ENCODE peak calls at places on chromosomes 13 and 19, in four cellular contexts. S is IMR-90, T is mesendoderm, M is H1. C is an unnamed sample.
A peak's percentile ranks its signal among the peaks of the same experiment; 100 is the strongest.

GRCh38 chr13:23506071-23506820 is 64.0 kb upstream of the TNFRSF19 start:
- DNase-seq in M (no peak), S (peak; percentile 39), T (no peak), C (no peak)

GRCh38 chr19:27851002-27851481 is 1361.9 kb downstream of the UQCRFS1 start:
- DNase-seq in S (no peak), T (no peak), M (no peak), C (no peak)

GRCh38 chr13:50198508-50198907 is 183.3 kb downstream of the KCNRG start:
- DNase-seq in S (peak; percentile 20), M (no peak), T (no peak), C (no peak)

GRCh38 chr19:7550987-7551761 is 15.7 kb downstream of the PNPLA6 start:
- DNase-seq in M (peak; percentile 93), T (peak; percentile 99), S (peak; percentile 30), C (peak; percentile 98)

GRCh38 chr19:37987356-37988332 is 80.6 kb downstream of the SIPA1L3 start:
- DNase-seq in S (no peak), T (peak; percentile 65), M (peak; percentile 86), C (peak; percentile 66)

GRCh38 chr13:41608779-41609178 is 151.4 kb downstream of the RGCC start:
- DNase-seq in M (no peak), S (peak; percentile 70), T (no peak), C (no peak)

GRCh38 chr19:52217576-52217975 is 27.7 kb downstream of the PPP2R1A start:
- DNase-seq in T (peak; percentile 11), S (no peak), M (no peak), C (no peak)

GRCh38 chr13:103466761-103467160 is 400.5 kb upstream of the SLC10A2 start:
- DNase-seq in S (no peak), T (no peak), M (no peak), C (no peak)

GRCh38 chr13:46666727-46667456 is 113.9 kb downstream of the LRCH1 start:
- DNase-seq in S (no peak), M (peak; percentile 65), T (peak; percentile 91), C (peak; percentile 81)

GRCh38 chr13:43880451-43880850 is 747 bp downstream of the LACC1 start:
- DNase-seq in T (no peak), S (no peak), M (no peak), C (no peak)

GRCh38 chr19:24052811-24053210 is 34.2 kb upstream of the ZNF254 start:
- DNase-seq in T (no peak), S (peak; percentile 59), M (no peak), C (no peak)

GRCh38 chr19:15280048-15280725 is 47.9 kb upstream of the EPHX3 start:
- DNase-seq in S (peak; percentile 71), M (no peak), T (peak; percentile 85), C (no peak)

GRCh38 chr19:46978470-46978869 is 41.2 kb upstream of the NPAS1 start:
- DNase-seq in S (no peak), M (no peak), T (no peak), C (no peak)

GRCh38 chr19:11155373-11156120 is at the start of gene SPC24:
- DNase-seq in T (peak; percentile 99), M (peak; percentile 93), S (peak; percentile 99), C (peak; percentile 98)

GRCh38 chr13:27607125-27607524 is 13.2 kb downstream of the LNX2 start:
- DNase-seq in M (no peak), S (peak; percentile 90), T (peak; percentile 51), C (no peak)

GRCh38 chr19:58182577-58182988 is 278 bp upstream of the ZNF274 start:
- DNase-seq in M (no peak), S (no peak), T (no peak), C (no peak)

GRCh38 chr13:46668302-46668720 is 115.3 kb downstream of the LRCH1 start:
- DNase-seq in S (peak; percentile 95), T (no peak), M (no peak), C (no peak)

DNA sequence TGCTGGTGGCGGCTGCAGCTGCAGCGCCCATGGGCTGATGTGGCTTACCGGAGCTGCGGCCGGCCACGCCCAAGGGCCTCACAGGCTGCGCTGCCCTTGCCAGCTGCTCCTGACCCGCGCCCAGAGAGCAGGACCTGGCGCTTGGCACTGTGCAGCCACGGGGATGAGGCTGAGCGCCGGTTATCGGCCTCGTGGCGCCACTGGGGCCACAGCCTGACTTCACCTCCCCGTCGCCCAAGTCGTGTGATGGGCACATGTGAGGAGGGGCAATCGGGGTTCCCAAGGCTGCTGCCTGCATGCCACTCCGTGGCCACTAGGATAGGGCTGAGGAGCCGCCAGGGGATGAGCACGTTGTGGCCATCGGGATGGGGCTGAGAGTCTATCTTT is 77.2 kb upstream of the PABPC3 start:
- DNase-seq in S (no peak), T (no peak), M (no peak), C (peak; percentile 53)
- H3K23ac ChIP-seq in S (no peak overlapping the region), T (no peak overlapping the region), M (no peak overlapping the region), C (no peak overlapping the region)

GRCh38 chr13:21966014-21966413 is 295.1 kb downstream of the FGF9 start:
- DNase-seq in S (no peak), T (no peak), M (no peak), C (no peak)

GRCh38 chr13:21965095-21965494 is 294.2 kb downstream of the FGF9 start:
- DNase-seq in T (no peak), M (no peak), S (no peak), C (no peak)

GRCh38 chr13:21970172-21970571 is 299.3 kb downstream of the FGF9 start:
- DNase-seq in M (no peak), T (no peak), S (no peak), C (no peak)

GRCh38 chr13:21967871-21968270 is 297.0 kb downstream of the FGF9 start:
- DNase-seq in S (peak; percentile 64), M (no peak), T (no peak), C (no peak)

GRCh38 chr13:21964686-21965085 is 293.8 kb downstream of the FGF9 start:
- DNase-seq in S (peak; percentile 53), M (no peak), T (no peak), C (no peak)
- H4K5ac ChIP-seq in S (no peak overlapping the region), M (no peak overlapping the region), T (no peak overlapping the region), C (no peak overlapping the region)

DNA sequence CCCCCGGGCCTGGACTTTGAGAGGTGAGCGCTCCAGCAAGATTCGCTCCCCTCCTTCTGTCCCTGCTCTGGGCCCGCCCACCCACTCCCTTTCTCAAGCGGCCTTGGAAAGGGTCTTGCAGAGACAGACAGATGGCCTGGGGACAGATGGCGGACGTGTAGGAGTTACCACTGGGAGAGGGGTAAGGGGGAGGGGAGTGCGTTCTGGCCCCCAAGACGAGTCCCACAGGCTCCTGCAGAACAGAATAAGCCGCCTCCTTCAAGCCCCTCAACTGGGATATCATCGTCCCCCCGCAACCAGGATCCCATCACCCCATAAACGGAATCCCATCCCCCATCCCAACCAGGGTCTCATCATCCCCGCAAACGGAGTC is 3.6 kb upstream of the TNFAIP8L1 start:
- DNase-seq in S (no peak), M (no peak), T (no peak), C (no peak)
- H3K4me2 ChIP-seq in S (peak overlapping the region; percentile 90), M (peak overlapping the region; percentile 87), T (peak overlapping the region; percentile 58), C (peak overlapping the region; percentile 34)

GRCh38 chr19:40603071-40603718 is 2.0 kb downstream of the LTBP4 start:
- DNase-seq in S (peak; percentile 59), M (no peak), T (peak; percentile 91), C (no peak)

GRCh38 chr19:40607311-40607871 is 6.2 kb downstream of the LTBP4 start:
- DNase-seq in M (no peak), T (no peak), S (no peak), C (peak; percentile 41)

GRCh38 chr19:40605201-40605971 is 4.2 kb downstream of the LTBP4 start:
- DNase-seq in S (peak; percentile 31), T (peak; percentile 79), M (peak; percentile 81), C (peak; percentile 76)

GRCh38 chr19:40603719-40604646 is 2.8 kb downstream of the LTBP4 start:
- DNase-seq in T (peak; percentile 100), S (peak; percentile 92), M (peak; percentile 97), C (peak; percentile 100)

DNA sequence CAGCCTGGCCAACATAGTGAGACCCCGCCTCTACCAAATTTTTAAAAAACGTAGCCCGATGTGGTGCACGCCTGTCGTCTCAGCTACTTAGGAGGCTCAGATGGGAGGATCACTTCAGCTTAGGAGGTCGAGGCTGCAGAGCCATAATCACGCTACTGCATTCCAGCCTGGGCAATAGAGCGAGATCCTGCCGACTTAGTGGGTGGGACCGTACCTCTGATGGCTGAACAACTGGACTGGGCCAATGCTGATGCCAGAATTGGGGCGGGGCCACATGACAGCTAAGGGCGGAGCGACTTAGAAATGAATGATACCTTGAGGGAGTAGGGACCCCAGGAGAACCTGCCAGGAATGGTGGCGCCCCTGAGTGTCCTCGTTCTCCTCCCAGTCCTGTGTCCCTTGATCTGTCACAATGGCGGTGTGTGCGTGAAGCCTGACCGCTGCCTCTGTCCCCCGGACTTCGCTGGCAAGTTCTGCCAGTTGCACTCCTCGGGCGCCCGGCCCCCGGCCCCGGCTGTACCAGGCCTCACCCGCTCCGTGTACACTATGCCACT is 3.6 kb downstream of the LTBP4 start:
- DNase-seq in M (no peak), S (no peak), T (no peak), C (peak; percentile 38)
- H3K23ac ChIP-seq in M (no peak overlapping the region), S (no peak overlapping the region), T (no peak overlapping the region), C (no peak overlapping the region)

DNA sequence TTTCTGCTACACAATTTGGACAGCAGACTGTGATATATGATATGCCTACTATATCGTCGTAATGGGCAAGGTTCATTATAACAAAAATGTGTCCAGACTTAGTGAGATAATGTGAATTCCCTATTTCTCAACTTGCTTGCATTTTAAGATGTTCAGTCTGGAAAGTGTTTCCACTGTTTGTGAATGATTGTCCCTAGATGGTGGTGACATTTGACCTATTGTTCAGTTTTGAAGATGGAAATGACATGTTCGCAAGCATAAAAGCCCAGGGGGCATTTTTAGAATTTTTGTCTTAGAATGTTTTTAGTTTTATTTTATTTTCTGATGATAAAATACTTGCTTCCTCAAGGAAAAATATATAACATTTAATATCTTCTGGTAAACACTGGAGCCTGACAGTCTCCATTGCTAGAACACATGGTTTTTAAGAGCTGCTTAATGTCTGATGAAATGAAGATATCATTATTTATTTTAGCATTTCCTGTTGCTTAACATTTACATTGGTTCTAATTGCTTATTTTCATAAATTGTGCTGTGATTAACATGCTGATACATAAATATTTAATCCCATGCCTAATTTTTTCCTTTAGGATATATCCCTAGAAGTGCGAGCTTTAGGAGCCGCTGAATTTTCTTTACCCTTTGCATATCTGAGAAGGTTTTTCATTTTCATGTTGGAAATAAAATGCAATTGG is 27.1 kb downstream of the MBNL2 start:
- DNase-seq in T (no peak), S (no peak), M (no peak), C (no peak)
- H4K5ac ChIP-seq in T (no peak overlapping the region), S (peak overlapping the region; percentile 16), M (no peak overlapping the region), C (no peak overlapping the region)

DNA sequence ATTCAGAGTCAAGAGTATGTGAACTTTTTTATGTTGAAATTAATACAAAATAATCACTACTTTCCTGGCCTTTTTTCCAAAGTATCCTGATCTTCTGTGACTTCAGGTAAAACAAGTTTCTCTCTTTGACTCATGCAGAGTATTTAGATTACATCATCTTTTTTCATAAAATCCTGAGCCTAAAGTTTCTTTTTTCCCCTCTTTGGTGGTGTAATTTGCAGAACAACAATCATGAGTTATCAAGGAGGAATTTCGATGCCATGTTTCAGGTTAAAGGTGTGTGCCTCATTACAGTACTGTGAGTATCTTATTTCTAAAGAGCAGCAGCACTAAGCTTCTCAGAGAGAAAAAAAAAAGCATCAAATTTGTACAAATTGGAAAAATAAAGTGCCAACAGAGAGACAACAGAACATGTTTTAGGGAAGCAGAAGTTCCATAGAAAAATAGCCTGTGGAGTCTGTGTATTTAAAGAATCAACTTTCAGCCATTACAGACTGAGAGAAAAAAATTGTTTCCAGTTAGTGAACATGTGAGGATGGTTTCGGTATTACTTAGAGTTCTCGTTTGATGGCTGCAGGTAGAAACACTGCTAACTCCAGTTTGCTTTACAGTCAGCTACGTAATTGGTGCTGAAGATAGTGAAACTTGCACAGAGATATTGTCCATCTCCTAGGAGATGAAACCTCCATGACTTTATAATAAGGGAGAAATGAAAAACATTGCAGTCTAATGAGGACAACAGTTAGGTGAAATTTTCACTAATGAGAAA is 78.1 kb upstream of the PCDH9 start:
- DNase-seq in S (no peak), M (no peak), T (peak; percentile 6), C (no peak)
- H3K4me2 ChIP-seq in S (no peak overlapping the region), M (no peak overlapping the region), T (no peak overlapping the region), C (no peak overlapping the region)

C was measured in H9.